ENCODE peak calls at places on chromosomes 1 and 21, in seven cellular contexts. C is cardiac fibroblast, K is cardiac muscle cell, N is A549, A is uterus, M is IMR-90, E is astrocyte of the spinal cord. Z is an unnamed sample.
A peak's percentile ranks its signal among the peaks of the same experiment; 100 is the strongest.

GRCh38 chr1:230696722-230697432 is 17.0 kb downstream of the AGT start:
- DNase-seq in C (no peak), A (no peak), M (peak; percentile 34), K (no peak), E (peak; percentile 27), N (no peak), Z (peak; percentile 49)

GRCh38 chr21:41188476-41189146 is 20.7 kb downstream of the BACE2 start:
- DNase-seq in M (no peak), A (no peak), E (no peak), N (no peak), C (peak; percentile 54), K (no peak), Z (no peak)

GRCh38 chr1:209689484-209689883 is 14.3 kb downstream of the G0S2 start:
- DNase-seq in E (no peak), N (peak; percentile 63), M (no peak), K (no peak), A (no peak), C (peak; percentile 39), Z (no peak)

GRCh38 chr1:3883194-3883920 is 16.7 kb downstream of the C1orf174 start:
- DNase-seq in A (no peak), C (no peak), M (no peak), N (no peak), K (no peak), E (no peak), Z (no peak)

GRCh38 chr1:172934417-172934762 is 116.4 kb downstream of the TNFSF18 start:
- DNase-seq in K (no peak), N (no peak), C (no peak), M (no peak), A (no peak), E (no peak), Z (no peak)

GRCh38 chr1:162930532-162931438 is 69.8 kb upstream of the CCDC190 start:
- DNase-seq in C (no peak), A (no peak), N (no peak), M (no peak), E (no peak), K (no peak), Z (no peak)

GRCh38 chr1:159753386-159753785 is 27.4 kb upstream of the DUSP23 start:
- DNase-seq in E (no peak), M (no peak), C (no peak), A (no peak), N (no peak), K (no peak), Z (no peak)

GRCh38 chr1:78079580-78079979 is 33.8 kb downstream of the GIPC2 start:
- DNase-seq in N (no peak), A (no peak), K (no peak), E (peak; percentile 58), C (peak; percentile 60), M (peak; percentile 37), Z (no peak)

GRCh38 chr1:17653728-17654351 is 101.3 kb upstream of the ACTL8 start:
- DNase-seq in K (peak; percentile 71), E (peak; percentile 51), N (peak; percentile 24), C (peak; percentile 53), A (peak; percentile 39), M (peak; percentile 50), Z (no peak)

GRCh38 chr1:56824956-56825355 is 5.8 kb upstream of the FYB2 start:
- DNase-seq in N (no peak), K (no peak), E (no peak), C (peak; percentile 11), A (no peak), M (peak; percentile 18), Z (no peak)

GRCh38 chr1:201713093-201713810 is 115.7 kb upstream of the IPO9 start:
- DNase-seq in E (peak; percentile 98), C (peak; percentile 99), M (peak; percentile 99), A (peak; percentile 97), N (peak; percentile 96), K (peak; percentile 65), Z (peak; percentile 91)

GRCh38 chr1:14113841-14114567 is 414.0 kb downstream of the PRDM2 start:
- DNase-seq in N (peak; percentile 16), K (peak; percentile 73), E (peak; percentile 58), C (peak; percentile 5), M (peak; percentile 13), A (peak; percentile 32), Z (no peak)

GRCh38 chr1:209710098-209710497 is 5.5 kb downstream of the HSD11B1 start:
- DNase-seq in N (no peak), K (no peak), A (no peak), M (no peak), E (no peak), C (peak; percentile 33), Z (no peak)

GRCh38 chr1:223022641-223023473 is 120.2 kb downstream of the TLR5 start:
- DNase-seq in K (no peak), N (no peak), C (no peak), E (no peak), A (no peak), M (no peak), Z (no peak)

GRCh38 chr1:199396456-199396855 is 631.1 kb upstream of the NR5A2 start:
- DNase-seq in N (no peak), E (no peak), K (no peak), M (no peak), A (no peak), C (no peak), Z (no peak)

GRCh38 chr1:232990176-232990723 is 39.8 kb downstream of the NTPCR start:
- DNase-seq in C (no peak), M (no peak), K (no peak), A (no peak), N (no peak), E (no peak), Z (no peak)

GRCh38 chr1:184340984-184341383 is 45.8 kb upstream of the C1orf21 start:
- DNase-seq in A (no peak), E (no peak), K (no peak), M (no peak), C (peak; percentile 3), N (no peak), Z (no peak)

GRCh38 chr1:228766788-228767187 is 31.5 kb downstream of the RHOU start:
- DNase-seq in C (no peak), M (no peak), A (no peak), E (no peak), K (no peak), N (no peak), Z (no peak)

GRCh38 chr1:21220815-21221214 is 44.1 kb upstream of the EIF4G3 start:
- DNase-seq in M (peak; percentile 30), E (peak; percentile 21), K (no peak), N (no peak), C (peak; percentile 29), A (no peak), Z (no peak)

GRCh38 chr1:223460566-223461189 is 67.5 kb downstream of the CCDC185 start:
- DNase-seq in C (no peak), K (peak; percentile 39), E (no peak), N (no peak), M (no peak), A (no peak), Z (no peak)

GRCh38 chr1:39576016-39576657 is 453 bp downstream of the PABPC4 start:
- DNase-seq in N (no peak), C (peak; percentile 9), A (no peak), K (peak; percentile 58), M (no peak), E (peak; percentile 11), Z (no peak)

GRCh38 chr1:195908121-195908520 is 700.1 kb downstream of the KCNT2 start:
- DNase-seq in M (peak; percentile 63), N (no peak), K (no peak), A (no peak), C (peak; percentile 57), E (peak; percentile 8), Z (no peak)

DNA sequence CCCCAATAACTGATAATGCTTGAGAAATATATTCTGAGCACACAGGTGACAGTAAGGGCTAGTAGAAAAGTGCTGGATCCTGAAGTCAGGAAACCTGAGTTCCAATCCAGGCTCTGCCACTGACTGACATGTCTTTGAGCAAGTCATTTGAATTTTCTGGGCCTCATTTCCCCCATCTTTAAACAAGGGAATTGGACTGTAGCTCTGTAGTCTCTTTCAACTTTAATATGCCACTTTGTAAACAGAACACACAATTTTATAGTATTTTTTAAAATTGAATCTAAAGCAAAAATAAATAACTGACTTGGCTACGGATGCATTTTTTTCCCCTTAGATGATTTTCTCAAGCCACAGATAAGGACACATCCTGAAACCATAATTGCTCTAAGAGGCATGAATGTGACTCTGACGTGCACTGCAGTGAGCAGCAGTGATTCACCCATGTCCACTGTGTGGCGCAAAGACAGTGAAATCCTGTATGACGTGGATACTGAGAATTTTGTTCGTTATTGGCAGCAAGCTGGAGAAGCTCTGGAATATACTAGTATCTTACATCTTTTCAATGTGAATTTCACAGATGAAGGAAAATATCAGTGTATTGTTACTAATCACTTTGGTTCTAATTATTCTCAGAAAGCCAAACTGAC is 37.0 kb downstream of the LRIG2 start:
- DNase-seq in M (peak; percentile 98), E (peak; percentile 93), K (no peak), A (peak; percentile 53), N (peak; percentile 25), C (peak; percentile 97), Z (peak; percentile 56)
- TF ChIP-seq CTCF in M (peak; percentile 41), E (peak; percentile 47), K (peak; percentile 61), A (no peak), N (no peak), C (peak; percentile 25), Z (peak; percentile 9)

DNA sequence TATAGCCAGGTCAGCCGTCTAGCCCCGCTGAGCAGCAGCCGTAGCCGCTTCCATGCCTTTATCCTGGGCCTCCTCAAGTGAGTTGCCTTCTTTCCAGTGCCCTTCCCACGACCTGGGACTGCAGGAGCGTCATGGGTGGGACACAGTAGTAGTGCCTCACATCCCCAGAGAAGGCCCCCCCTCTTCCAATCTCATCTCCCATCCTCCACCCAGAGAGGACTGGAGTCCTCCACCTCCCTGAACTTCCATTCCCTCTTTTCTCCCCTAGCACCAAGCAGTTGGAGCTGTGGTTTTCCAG is 4.9 kb downstream of the RUSC1 start:
- DNase-seq in E (no peak), C (no peak), M (no peak), N (no peak), A (no peak), K (no peak), Z (no peak)
- H3K4me3 ChIP-seq in E (peak overlapping the region; percentile 76), C (peak overlapping the region; percentile 90), M (peak overlapping the region; percentile 58), N (peak overlapping the region; percentile 71), A (peak overlapping the region; percentile 72), K (peak overlapping the region; percentile 61), Z (peak overlapping the region; percentile 86)

GRCh38 chr1:22658385-22659163 is 5.5 kb downstream of the C1QB start:
- DNase-seq in N (no peak), C (no peak), M (no peak), E (no peak), K (no peak), A (no peak), Z (no peak)
- TF ChIP-seq CTCF in N (no peak), C (no peak), M (no peak), E (peak; percentile 22), K (peak; percentile 9), A (no peak), Z (no peak)

GRCh38 chr1:20167126-20167525 is 18.8 kb upstream of the UBXN10 start:
- DNase-seq in N (no peak), C (no peak), A (no peak), K (no peak), E (no peak), M (no peak), Z (no peak)

GRCh38 chr1:20165522-20165951 is 20.4 kb upstream of the UBXN10 start:
- DNase-seq in A (no peak), N (peak; percentile 16), E (no peak), K (no peak), M (no peak), C (peak; percentile 22), Z (no peak)

GRCh38 chr1:20168547-20169491 is 17.1 kb upstream of the UBXN10 start:
- DNase-seq in A (no peak), C (no peak), K (no peak), N (no peak), E (no peak), M (no peak), Z (no peak)

GRCh38 chr1:20166047-20166446 is 19.8 kb upstream of the UBXN10 start:
- DNase-seq in C (no peak), K (no peak), A (peak; percentile 24), M (no peak), N (no peak), E (no peak), Z (no peak)

GRCh38 chr1:20164694-20165202 is 21.1 kb upstream of the UBXN10 start:
- DNase-seq in C (peak; percentile 39), A (no peak), N (no peak), M (peak; percentile 10), K (peak; percentile 12), E (no peak), Z (no peak)
- H3K4me3 ChIP-seq in C (no peak overlapping the region), A (no peak overlapping the region), N (no peak overlapping the region), M (no peak overlapping the region), K (no peak overlapping the region), E (no peak overlapping the region), Z (no peak overlapping the region)

Z was measured in HFF-Myc.